ENCODE peak calls at places on chromosomes 16 and 17, in ten cellular contexts. A is K562, N is neural progenitor cell, P is mucosa of descending colon, V is aorta, E is vagina, U is GM23338, R is mammary epithelial cell, T is heart left ventricle, F is heart right ventricle. C is an unnamed sample.
A peak's percentile ranks its signal among the peaks of the same experiment; 100 is the strongest.

GRCh38 chr16:9911989-9912388 is 270.2 kb downstream of the GRIN2A start:
- DNase-seq in T (no peak), N (no peak), V (no peak), E (no peak), A (no peak), P (no peak), U (no peak), R (no peak), F (no peak), C (no peak)

GRCh38 chr17:32882734-32883133 is 5.8 kb upstream of the MYO1D start:
- DNase-seq in T (no peak), F (no peak), R (peak; percentile 65), E (no peak), U (no peak), N (no peak), V (no peak), P (no peak), A (peak; percentile 51), C (no peak)

GRCh38 chr16:83095926-83096692 is 469.3 kb downstream of the CDH13 start:
- DNase-seq in T (no peak), R (peak; percentile 51), F (no peak), P (no peak), N (no peak), V (no peak), A (no peak), U (no peak), E (no peak), C (no peak)

GRCh38 chr16:21159281-21159951 is 942 bp downstream of the LDAF1 start:
- DNase-seq in U (peak; percentile 89), E (no peak), F (peak; percentile 38), A (peak; percentile 34), T (peak; percentile 43), P (peak; percentile 69), R (peak; percentile 82), V (peak; percentile 84), N (peak; percentile 71), C (no peak)

GRCh38 chr16:11310997-11311561 is 29.9 kb upstream of the PRM1 start:
- DNase-seq in F (no peak), U (no peak), V (no peak), T (no peak), A (no peak), P (peak; percentile 39), R (no peak), E (no peak), N (no peak), C (no peak)

GRCh38 chr17:45190503-45191282 is 29.0 kb downstream of the HEXIM2 start:
- DNase-seq in N (no peak), U (no peak), E (no peak), P (no peak), A (peak; percentile 3), V (no peak), R (no peak), T (no peak), F (no peak), C (no peak)

GRCh38 chr16:180101-180920 is at the start of gene HBQ1:
- DNase-seq in T (peak; percentile 24), E (no peak), P (no peak), U (peak; percentile 71), N (peak; percentile 78), A (peak; percentile 85), F (no peak), V (no peak), R (peak; percentile 17), C (no peak)

GRCh38 chr17:13265306-13265705 is 247.5 kb upstream of the ELAC2 start:
- DNase-seq in P (no peak), R (no peak), N (no peak), T (no peak), U (no peak), A (no peak), F (no peak), V (no peak), E (no peak), C (no peak)

GRCh38 chr17:31738067-31738466 is 121.0 kb downstream of the COPRS start:
- DNase-seq in A (no peak), E (no peak), U (no peak), R (no peak), N (no peak), V (no peak), T (no peak), F (no peak), P (no peak), C (no peak)

GRCh38 chr17:38324141-38324540 is 19.6 kb downstream of the GPR179 start:
- DNase-seq in U (no peak), F (no peak), E (no peak), R (no peak), N (no peak), V (no peak), P (no peak), A (no peak), T (no peak), C (no peak)

DNA sequence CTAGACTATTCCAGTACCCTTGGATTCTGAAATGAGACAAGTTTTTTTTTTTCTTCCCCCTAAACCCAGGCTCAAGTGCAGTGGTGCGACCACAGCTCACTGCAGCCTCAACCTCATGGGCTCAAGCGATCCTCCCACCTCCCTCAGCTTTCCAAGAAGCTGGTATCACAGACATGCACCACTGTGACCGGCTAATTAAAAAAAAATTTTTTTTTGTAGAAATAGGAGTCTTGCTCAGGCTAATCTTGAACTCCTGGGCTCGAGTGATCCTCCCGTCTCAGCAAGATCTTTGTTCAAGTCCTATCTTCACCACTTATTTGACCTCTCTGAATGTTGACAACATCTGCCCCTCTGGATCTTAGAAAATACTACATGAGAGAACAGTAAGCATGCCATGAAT is 26.6 kb upstream of the CORO6 start:
- DNase-seq in E (no peak), T (no peak), R (no peak), P (no peak), A (no peak), F (no peak), U (no peak), N (no peak), V (no peak), C (no peak)
- H3K4me1 ChIP-seq in E (peaks cover 22% of the 10 kb centered on the region), T (peaks cover 17% of the 10 kb centered on the region), R (peaks cover 6% of the 10 kb centered on the region), P (no peaks in the 10 kb centered on the region), A (peaks cover 27% of the 10 kb centered on the region), F (peaks cover 29% of the 10 kb centered on the region), U (no peaks in the 10 kb centered on the region), N (no peaks in the 10 kb centered on the region), V (no peaks in the 10 kb centered on the region), C (no peaks in the 10 kb centered on the region)

DNA sequence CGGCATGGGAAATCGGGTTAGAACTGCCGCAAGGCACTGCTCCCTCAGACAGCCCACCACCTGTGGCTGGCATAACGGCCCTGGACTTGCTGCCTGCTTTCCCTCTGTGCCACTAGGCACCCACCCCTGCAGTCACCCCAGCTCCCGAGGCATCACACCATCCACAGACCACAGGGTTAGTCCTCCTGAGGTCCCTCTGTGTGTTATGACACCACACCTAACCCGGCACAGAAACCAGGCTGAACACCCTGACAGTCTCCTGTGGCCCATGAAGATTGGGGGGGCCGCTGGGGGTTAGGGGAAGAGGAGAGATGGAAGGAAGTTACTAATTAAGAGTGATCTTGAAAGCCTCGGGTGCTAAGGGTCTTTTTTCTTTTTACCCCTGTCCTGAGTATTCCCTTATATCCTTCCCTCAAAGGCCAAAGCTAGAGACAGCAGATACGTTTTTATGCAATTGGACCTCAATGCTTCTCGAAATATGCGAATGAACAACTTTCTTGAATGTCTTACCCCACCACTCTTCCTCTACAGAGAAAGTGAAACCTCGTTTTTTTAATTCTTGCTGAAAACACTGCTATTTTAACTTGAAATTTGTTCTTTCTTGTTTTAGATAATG is 7.0 kb downstream of the CYTH1 start:
- DNase-seq in N (no peak), E (no peak), R (peak; percentile 47), T (no peak), F (no peak), V (no peak), P (peak; percentile 70), U (no peak), A (no peak), C (no peak)
- H3K4me3 ChIP-seq in N (no peak overlapping the region), E (peak overlapping the region; percentile 15), R (peak overlapping the region; percentile 49), T (peak overlapping the region; percentile 17), F (peak overlapping the region; percentile 14), V (no peak overlapping the region), P (no peak overlapping the region), U (no peak overlapping the region), A (no peak overlapping the region), C (no peak overlapping the region)

GRCh38 chr17:14320098-14320497 is 19.2 kb downstream of the HS3ST3B1 start:
- DNase-seq in A (no peak), P (no peak), R (no peak), E (no peak), V (no peak), U (no peak), N (no peak), T (no peak), F (no peak), C (no peak)
- H3K4me1 ChIP-seq in A (peaks cover 12% of the 10 kb centered on the region), P (peaks cover 3% of the 10 kb centered on the region), R (no peaks in the 10 kb centered on the region), E (peaks cover 12% of the 10 kb centered on the region), V (no peaks in the 10 kb centered on the region), U (peaks cover 64% of the 10 kb centered on the region), N (peaks cover 73% of the 10 kb centered on the region), T (no peaks in the 10 kb centered on the region), F (no peaks in the 10 kb centered on the region), C (peaks cover 3% of the 10 kb centered on the region)

GRCh38 chr17:76793775-76794174 is 55.9 kb downstream of the MFSD11 start:
- DNase-seq in E (no peak), R (peak; percentile 29), N (peak; percentile 51), F (no peak), A (peak; percentile 28), V (no peak), U (peak; percentile 67), P (no peak), T (no peak), C (peak; percentile 67)

GRCh38 chr17:76789235-76789788 is 51.4 kb downstream of the MFSD11 start:
- DNase-seq in E (no peak), R (no peak), A (peak; percentile 42), F (no peak), N (no peak), P (no peak), U (no peak), T (no peak), V (peak; percentile 33), C (no peak)

GRCh38 chr17:76792348-76792747 is 54.4 kb downstream of the MFSD11 start:
- DNase-seq in P (no peak), A (no peak), E (no peak), R (no peak), F (no peak), V (no peak), N (no peak), T (no peak), U (no peak), C (no peak)

GRCh38 chr17:76796081-76796480 is 58.2 kb downstream of the MFSD11 start:
- DNase-seq in A (no peak), E (no peak), T (no peak), R (no peak), V (no peak), F (no peak), U (no peak), P (no peak), N (no peak), C (no peak)

DNA sequence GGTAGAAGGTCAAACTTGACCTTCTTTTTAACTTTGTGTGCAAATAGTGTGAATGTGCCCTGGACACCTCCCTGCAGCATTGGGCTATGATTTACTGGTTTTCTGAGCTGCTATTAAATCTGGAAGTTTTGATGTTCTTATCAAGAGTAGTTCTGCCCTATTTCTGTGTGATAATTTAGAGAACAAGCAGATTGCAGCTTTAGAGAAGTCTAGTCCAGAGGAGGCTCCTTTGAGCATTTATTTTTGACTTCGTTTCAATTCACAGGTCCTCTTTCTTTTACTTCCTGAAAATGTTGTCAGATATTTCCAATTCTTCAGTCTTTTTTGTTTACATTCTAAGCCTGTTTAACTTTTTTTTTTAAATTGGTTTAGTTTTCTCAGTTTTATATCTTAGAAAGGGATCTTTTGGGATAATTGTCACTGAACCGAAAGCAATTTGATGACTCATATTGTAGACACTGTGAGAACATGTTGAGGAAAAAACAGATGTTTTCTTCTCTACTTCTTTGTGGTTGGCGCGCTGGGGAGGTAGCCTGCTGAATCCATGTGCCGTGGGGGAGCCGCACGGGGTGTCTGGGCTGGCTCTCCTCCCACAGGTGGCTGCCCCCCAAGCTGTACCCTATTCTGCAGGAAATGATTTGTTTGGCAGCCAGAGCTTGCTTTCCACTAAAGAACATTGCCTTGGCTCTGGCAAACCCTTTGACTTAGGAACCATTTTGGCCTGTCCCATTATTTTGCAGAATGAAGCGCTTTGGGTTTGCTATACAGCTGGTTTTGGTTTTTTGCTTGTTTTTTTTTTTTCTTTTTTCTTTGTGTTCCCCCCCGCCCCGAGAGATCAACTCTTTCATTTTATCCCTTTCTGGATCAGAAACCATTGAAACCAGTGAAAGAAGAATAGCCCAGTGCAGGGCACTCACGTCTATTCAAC is 53.4 kb downstream of the MFSD11 start:
- DNase-seq in U (no peak), P (peak; percentile 60), E (no peak), F (no peak), V (peak; percentile 54), A (peak; percentile 81), N (no peak), T (no peak), R (peak; percentile 65), C (peak; percentile 90)
- H3K4me3 ChIP-seq in U (no peak overlapping the region), P (no peak overlapping the region), E (peak overlapping the region; percentile 18), F (no peak overlapping the region), V (no peak overlapping the region), A (no peak overlapping the region), N (no peak overlapping the region), T (no peak overlapping the region), R (peak overlapping the region; percentile 11), C (no peak overlapping the region)

C was measured in SJSA1.